ENCODE peak calls at places on chromosomes 7 and 10, in nine cellular contexts. E is globus pallidus; X is K562; M is ureter; R is adrenal gland; L is Caki2; U is T-helper 2 cell; T is activated CD4-positive, alpha-beta T cell treated with anti-CD3 and anti-CD28 coated beads for 1 hour; F is activated naive CD4-positive, alpha-beta T cell. O is an unnamed sample.

GRCh38 chr10:78362406-78363022 is 328.9 kb downstream of the RPS24 start:
- DNase-seq in T (no peak), R (peak), L (no peak), E (no peak), M (peak), X (no peak), F (no peak), U (no peak), O (no peak)

GRCh38 chr10:6748981-6749630 is 169.0 kb upstream of the PRKCQ start:
- DNase-seq in T (no peak), X (no peak), M (no peak), L (peak), F (no peak), U (no peak), R (no peak), E (no peak), O (no peak)

GRCh38 chr7:128398016-128398840 is 11.6 kb downstream of the IMPDH1 start:
- DNase-seq in M (no peak), L (peak), R (peak), E (no peak), X (peak), F (no peak), T (no peak), U (no peak), O (peak)

GRCh38 chr10:129790710-129791446 is 173.2 kb downstream of the EBF3 start:
- DNase-seq in R (no peak), L (no peak), F (no peak), U (no peak), X (no peak), M (no peak), E (no peak), T (no peak), O (no peak)

GRCh38 chr7:25860206-25860881 is 291.7 kb upstream of the NFE2L3 start:
- DNase-seq in E (no peak), F (no peak), R (no peak), U (no peak), T (no peak), M (no peak), X (no peak), L (no peak), O (no peak)

GRCh38 chr10:58998924-58999713 is 177.3 kb upstream of the PHYHIPL start:
- DNase-seq in X (no peak), R (peak), F (no peak), E (peak), T (no peak), M (peak), L (no peak), U (no peak), O (no peak)

GRCh38 chr7:17233643-17234397 is 64.6 kb upstream of the AHR start:
- DNase-seq in U (no peak), E (no peak), R (no peak), X (no peak), M (no peak), F (no peak), L (no peak), T (peak), O (peak)

GRCh38 chr10:114151486-114151885 is 22.5 kb downstream of the CCDC186 start:
- DNase-seq in T (no peak), E (no peak), F (no peak), M (no peak), U (no peak), X (no peak), R (no peak), L (peak), O (no peak)

GRCh38 chr10:42754155-42755027 is 28.2 kb upstream of the BMS1 start:
- DNase-seq in F (no peak), U (no peak), E (no peak), M (no peak), X (peak), L (no peak), R (no peak), T (no peak), O (peak)

GRCh38 chr7:92025260-92025659 is 84.6 kb downstream of the AKAP9 start:
- DNase-seq in X (no peak), F (no peak), R (no peak), U (no peak), M (no peak), L (peak), T (no peak), E (no peak), O (no peak)

GRCh38 chr7:155829796-155830470 is 17.7 kb upstream of the SHH start:
- DNase-seq in E (no peak), M (no peak), T (no peak), F (no peak), X (no peak), R (no peak), L (peak), U (no peak), O (no peak)